ENCODE peak calls at places on chromosomes 6 and 20, in nine cellular contexts. C is Peyer's patch, P is fibroblast of lung, F is endodermal cell, N is tibial nerve, I is MM.1S, M is RWPE2, T is breast epithelium, Z is H1. R is an unnamed sample.

GRCh38 chr6:9112548-9112947 is 677.2 kb upstream of the SLC35B3 start:
- DNase-seq in C (no peak), P (no peak), F (no peak), N (no peak), I (no peak), M (no peak), T (no peak), Z (no peak), R (no peak)

GRCh38 chr6:41442800-41443501 is 103.2 kb upstream of the FOXP4 start:
- DNase-seq in C (no peak), P (peak), F (peak), N (peak), I (no peak), M (no peak), T (no peak), Z (peak), R (no peak)

GRCh38 chr20:48463096-48463710 is 364.6 kb downstream of the PREX1 start:
- DNase-seq in C (no peak), P (no peak), F (no peak), N (no peak), I (no peak), M (peak), T (no peak), Z (no peak), R (no peak)

GRCh38 chr6:25689966-25690365 is 38.0 kb downstream of the SCGN start:
- DNase-seq in C (no peak), P (no peak), F (no peak), N (no peak), I (no peak), M (no peak), T (no peak), Z (no peak), R (no peak)

GRCh38 chr6:40308533-40309306 is 278.4 kb downstream of the LRFN2 start:
- DNase-seq in C (peak), P (peak), F (peak), N (peak), I (peak), M (no peak), T (peak), Z (peak), R (peak)

GRCh38 chr6:9405825-9406224 is 970.5 kb upstream of the SLC35B3 start:
- DNase-seq in C (no peak), P (peak), F (no peak), N (no peak), I (no peak), M (no peak), T (no peak), Z (no peak), R (no peak)

GRCh38 chr6:152170702-152171667 is 363.5 kb downstream of the ESR1 start:
- DNase-seq in C (no peak), P (peak), F (no peak), N (no peak), I (no peak), M (no peak), T (no peak), Z (no peak), R (peak)

GRCh38 chr6:129679758-129680157 is 30.2 kb downstream of the ARHGAP18 start:
- DNase-seq in C (no peak), P (no peak), F (no peak), N (no peak), I (no peak), M (no peak), T (no peak), Z (no peak), R (no peak)

GRCh38 chr6:9316831-9317230 is 881.5 kb upstream of the SLC35B3 start:
- DNase-seq in C (no peak), P (no peak), F (no peak), N (no peak), I (no peak), M (no peak), T (no peak), Z (no peak), R (no peak)

GRCh38 chr6:82072113-82072512 is 175.4 kb downstream of the IBTK start:
- DNase-seq in C (no peak), P (peak), F (no peak), N (no peak), I (no peak), M (no peak), T (no peak), Z (no peak), R (no peak)

GRCh38 chr6:15936503-15936902 is 192.4 kb upstream of the MYLIP start:
- DNase-seq in C (no peak), P (no peak), F (no peak), N (no peak), I (peak), M (no peak), T (no peak), Z (no peak), R (peak)

GRCh38 chr6:27495386-27496135 is 22.7 kb upstream of the ZNF184 start:
- DNase-seq in C (no peak), P (peak), F (peak), N (peak), I (no peak), M (no peak), T (no peak), Z (peak), R (peak)

GRCh38 chr6:107690546-107690863 is 133.6 kb downstream of the SCML4 start:
- DNase-seq in C (no peak), P (no peak), F (peak), N (no peak), I (no peak), M (no peak), T (no peak), Z (no peak), R (no peak)

GRCh38 chr6:38524436-38525145 is 115.1 kb downstream of the BTBD9 start:
- DNase-seq in C (no peak), P (peak), F (no peak), N (no peak), I (no peak), M (no peak), T (no peak), Z (no peak), R (no peak)

GRCh38 chr6:21886601-21887091 is 293.1 kb downstream of the SOX4 start:
- DNase-seq in C (no peak), P (peak), F (no peak), N (no peak), I (no peak), M (no peak), T (no peak), Z (no peak), R (no peak)

GRCh38 chr20:63765082-63765873 is 25.7 kb downstream of the SLC2A4RG start:
- DNase-seq in C (no peak), P (no peak), F (no peak), N (no peak), I (no peak), M (no peak), T (no peak), Z (no peak), R (no peak)
- TF ChIP-seq CTCF in C (no peak), P (no peak), F (no peak), N (no peak), I (no peak), M (no peak), T (no peak), Z (no peak), R (no peak)

GRCh38 chr20:53952528-53953096 is 117.8 kb downstream of the BCAS1 start:
- DNase-seq in C (no peak), P (no peak), F (no peak), N (no peak), I (no peak), M (no peak), T (no peak), Z (no peak), R (no peak)

GRCh38 chr20:53957421-53958172 is 112.8 kb downstream of the BCAS1 start:
- DNase-seq in C (no peak), P (peak), F (no peak), N (no peak), I (no peak), M (no peak), T (no peak), Z (no peak), R (no peak)

GRCh38 chr20:53954734-53955658 is 115.4 kb downstream of the BCAS1 start:
- DNase-seq in C (no peak), P (no peak), F (no peak), N (no peak), I (no peak), M (no peak), T (no peak), Z (no peak), R (no peak)

GRCh38 chr20:53958240-53958639 is 112.2 kb downstream of the BCAS1 start:
- DNase-seq in C (no peak), P (no peak), F (no peak), N (no peak), I (no peak), M (no peak), T (no peak), Z (no peak), R (no peak)

DNA sequence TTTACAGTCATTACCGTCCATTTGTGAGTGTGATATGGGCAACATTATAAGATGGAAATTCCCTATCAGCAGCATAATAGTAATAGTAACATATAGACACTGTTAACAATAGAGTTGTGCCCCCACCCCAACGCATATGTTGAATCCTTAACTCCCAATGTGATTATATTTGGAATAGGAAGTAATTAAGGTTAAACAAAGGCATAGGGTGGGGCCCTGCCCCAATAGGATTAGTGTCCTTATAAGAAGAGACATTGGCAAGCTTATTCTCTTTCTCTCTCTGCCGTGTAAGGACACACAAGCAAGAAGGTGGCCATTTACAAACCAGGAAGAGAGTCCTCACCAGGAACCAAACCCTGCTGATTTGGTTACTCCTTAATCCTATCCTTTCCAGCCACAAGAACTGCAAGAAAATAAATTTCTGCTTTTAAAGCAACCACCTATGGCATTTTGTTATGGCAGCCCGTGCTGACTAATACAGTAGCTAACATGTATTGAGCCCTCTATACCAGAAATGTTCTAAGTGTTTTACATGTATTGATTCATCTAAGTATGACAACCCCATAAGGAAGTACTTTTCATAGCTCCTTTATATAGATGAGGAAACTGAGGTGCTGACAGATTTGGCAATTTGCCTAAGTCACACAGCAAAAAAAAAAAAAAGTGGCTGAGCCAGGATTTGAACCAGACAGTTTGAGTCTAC is 114.2 kb downstream of the BCAS1 start:
- DNase-seq in C (no peak), P (no peak), F (no peak), N (no peak), I (no peak), M (no peak), T (no peak), Z (no peak), R (no peak)
- H3K4me3 ChIP-seq in C (no peak), P (no peak), F (no peak), N (no peak), I (no peak), M (no peak), T (no peak), Z (no peak), R (no peak)

DNA sequence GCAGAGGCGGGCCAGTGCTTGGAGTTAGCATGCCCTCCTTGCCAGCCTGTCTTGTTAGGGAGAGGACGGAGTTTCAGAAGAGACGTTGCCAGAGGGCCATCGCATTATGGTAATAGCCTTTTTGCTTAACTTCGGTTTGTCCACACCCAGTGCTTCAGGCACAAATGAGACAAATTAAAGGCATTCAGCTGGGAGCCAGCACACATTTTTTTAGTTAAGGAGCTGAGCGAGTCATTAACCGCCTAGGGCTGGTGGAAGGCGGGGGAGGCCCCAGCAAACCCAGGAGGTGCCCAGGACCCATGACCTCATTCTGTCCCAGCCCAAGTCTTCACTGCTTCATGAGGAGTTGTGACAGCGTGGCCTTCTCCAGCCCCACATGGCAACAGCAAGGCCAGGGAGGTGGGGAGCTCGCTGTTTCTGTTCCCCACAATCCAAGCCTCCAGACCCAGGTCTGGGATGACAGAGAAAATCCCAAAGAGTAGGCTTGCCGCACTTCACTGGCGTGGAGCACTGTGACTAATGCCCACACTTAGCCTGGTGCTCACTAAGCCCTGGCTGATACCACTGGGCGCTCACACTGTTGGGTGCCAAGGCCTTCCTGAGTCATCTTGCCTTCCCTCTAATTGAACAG is 237.1 kb downstream of the ANKRD60 start:
- DNase-seq in C (no peak), P (peak), F (no peak), N (no peak), I (no peak), M (peak), T (peak), Z (peak), R (no peak)
- TF ChIP-seq CTCF in C (no peak), P (no peak), F (no peak), N (no peak), I (no peak), M (no peak), T (no peak), Z (no peak), R (no peak)

GRCh38 chr20:60408435-60408834 is 450.2 kb downstream of the CDH26 start:
- DNase-seq in C (no peak), P (no peak), F (no peak), N (no peak), I (no peak), M (no peak), T (no peak), Z (no peak), R (no peak)
- H3K4me3 ChIP-seq in C (no peak), P (no peak), F (no peak), N (no peak), I (no peak), M (no peak), T (no peak), Z (no peak), R (no peak)

GRCh38 chr6:77462359-77463307 is 658 bp downstream of the HTR1B start:
- DNase-seq in C (no peak), P (peak), F (peak), N (no peak), I (no peak), M (peak), T (no peak), Z (no peak), R (peak)
- TF ChIP-seq CTCF in C (no peak), P (peak), F (peak), N (no peak), I (no peak), M (peak), T (no peak), Z (peak), R (no peak)

DNA sequence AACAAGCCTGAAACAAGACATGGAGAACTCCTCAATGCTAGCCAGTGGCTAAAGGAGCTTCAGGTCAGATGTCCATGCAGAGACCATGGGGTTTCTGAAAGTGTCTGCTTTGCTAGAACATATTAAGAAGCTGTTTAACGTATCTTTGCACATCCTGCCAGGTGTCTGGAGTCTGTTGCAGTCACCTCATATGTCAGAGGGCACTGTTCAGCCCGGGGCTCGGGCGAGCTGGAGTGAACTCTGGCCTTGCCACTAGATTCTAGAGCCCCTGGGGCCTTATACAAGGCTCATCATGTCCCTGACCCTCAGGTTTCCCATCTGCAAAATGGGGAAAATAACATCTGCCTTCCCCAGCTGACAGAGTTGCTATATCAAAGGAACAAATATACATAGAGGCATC is 59.0 kb downstream of the PRDM1 start:
- DNase-seq in C (no peak), P (no peak), F (no peak), N (no peak), I (peak), M (no peak), T (no peak), Z (no peak), R (peak)
- H3K4me3 ChIP-seq in C (no peak), P (no peak), F (no peak), N (no peak), I (peak), M (no peak), T (no peak), Z (no peak), R (no peak)